ENCODE peak calls at places on chromosomes 16 and 17, in ten cellular contexts. B is posterior vena cava; Z is left cardiac atrium; F is naive thymus-derived CD4-positive, alpha-beta T cell; P is stimulated activated CD4-positive, alpha-beta T cell treated with anti-CD3 and anti-CD28 coated beads, Interleukin-2, amount 100 ng/mL, for 48 hours; O is naive B cell; M is amygdala; Y is left ventricle myocardium inferior; K is uterus; C is KBM-7. X is an unnamed sample.
A peak's percentile ranks its signal among the peaks of the same experiment; 100 is the strongest.

GRCh38 chr17:348692-349425 is 3.7 kb downstream of the RPH3AL start:
- DNase-seq in B (peak; percentile 75), Z (no peak), F (no peak), P (no peak), O (no peak), M (no peak), Y (peak; percentile 49), K (no peak), C (no peak), X (peak; percentile 72)

GRCh38 chr16:70304892-70305448 is 6.0 kb downstream of the DDX19B start:
- DNase-seq in B (no peak), Z (no peak), F (no peak), P (no peak), O (no peak), M (no peak), Y (no peak), K (no peak), C (no peak), X (no peak)

GRCh38 chr17:82677353-82677925 is 21.1 kb downstream of the RAB40B start:
- DNase-seq in B (peak; percentile 43), Z (no peak), F (no peak), P (no peak), O (no peak), M (no peak), Y (no peak), K (no peak), C (no peak), X (peak; percentile 47)

GRCh38 chr17:39688475-39688835 is 598 bp upstream of the PGAP3 start:
- DNase-seq in B (no peak), Z (no peak), F (no peak), P (no peak), O (no peak), M (no peak), Y (no peak), K (no peak), C (no peak), X (no peak)

GRCh38 chr16:4376126-4376819 is 4.6 kb downstream of the VASN start:
- DNase-seq in B (peak; percentile 97), Z (peak; percentile 93), F (no peak), P (no peak), O (no peak), M (peak; percentile 89), Y (peak; percentile 91), K (peak; percentile 97), C (no peak), X (peak; percentile 95)

GRCh38 chr16:88923926-88924833 is 52.8 kb downstream of the CBFA2T3 start:
- DNase-seq in B (no peak), Z (no peak), F (no peak), P (no peak), O (no peak), M (no peak), Y (no peak), K (no peak), C (no peak), X (no peak)

GRCh38 chr17:82129095-82129494 is 31.1 kb upstream of the FASN start:
- DNase-seq in B (no peak), Z (no peak), F (no peak), P (no peak), O (no peak), M (no peak), Y (no peak), K (no peak), C (no peak), X (no peak)

GRCh38 chr17:77962349-77962748 is 3.8 kb downstream of the TNRC6C start:
- DNase-seq in B (no peak), Z (no peak), F (no peak), P (no peak), O (no peak), M (no peak), Y (no peak), K (no peak), C (no peak), X (no peak)

GRCh38 chr16:10852948-10853347 is 24.1 kb upstream of the CIITA start:
- DNase-seq in B (no peak), Z (no peak), F (no peak), P (no peak), O (no peak), M (no peak), Y (no peak), K (no peak), C (peak; percentile 37), X (no peak)

GRCh38 chr16:66204761-66205160 is 161.7 kb upstream of the CDH5 start:
- DNase-seq in B (no peak), Z (no peak), F (no peak), P (no peak), O (no peak), M (no peak), Y (no peak), K (no peak), C (no peak), X (no peak)

GRCh38 chr17:11404431-11404830 is 163.4 kb downstream of the SHISA6 start:
- DNase-seq in B (no peak), Z (no peak), F (no peak), P (no peak), O (no peak), M (no peak), Y (no peak), K (no peak), C (no peak), X (no peak)

GRCh38 chr17:69065113-69065512 is 4.4 kb upstream of the ABCA9 start:
- DNase-seq in B (no peak), Z (no peak), F (no peak), P (no peak), O (no peak), M (no peak), Y (no peak), K (no peak), C (peak; percentile 48), X (no peak)

GRCh38 chr16:7363397-7364053 is 30.9 kb downstream of the RBFOX1 start:
- DNase-seq in B (no peak), Z (peak; percentile 41), F (no peak), P (no peak), O (no peak), M (no peak), Y (peak; percentile 52), K (no peak), C (no peak), X (no peak)

GRCh38 chr17:34010534-34010933 is 244.6 kb upstream of the CCL2 start:
- DNase-seq in B (no peak), Z (no peak), F (no peak), P (no peak), O (no peak), M (no peak), Y (no peak), K (no peak), C (no peak), X (no peak)

GRCh38 chr17:45948881-45949624 is 50.0 kb upstream of the STH start:
- DNase-seq in B (peak; percentile 92), Z (peak; percentile 86), F (peak; percentile 7), P (peak; percentile 65), O (peak; percentile 17), M (peak; percentile 87), Y (peak; percentile 78), K (peak; percentile 77), C (peak; percentile 71), X (peak; percentile 89)

GRCh38 chr16:56515665-56516064 is 4.2 kb downstream of the BBS2 start:
- DNase-seq in B (no peak), Z (no peak), F (no peak), P (no peak), O (no peak), M (no peak), Y (no peak), K (no peak), C (no peak), X (no peak)

GRCh38 chr17:7403043-7403901 is 625 bp downstream of the TMEM256 start:
- DNase-seq in B (no peak), Z (peak; percentile 73), F (no peak), P (no peak), O (no peak), M (no peak), Y (peak; percentile 80), K (peak; percentile 67), C (no peak), X (peak; percentile 87)

GRCh38 chr17:65523411-65523810 is 38.0 kb downstream of the AXIN2 start:
- DNase-seq in B (no peak), Z (no peak), F (peak; percentile 76), P (no peak), O (no peak), M (no peak), Y (no peak), K (no peak), C (no peak), X (no peak)

GRCh38 chr16:67936124-67936875 is at the start of gene PSMB10:
- DNase-seq in B (no peak), Z (peak; percentile 70), F (peak; percentile 85), P (peak; percentile 48), O (no peak), M (peak; percentile 51), Y (peak; percentile 57), K (peak; percentile 56), C (peak; percentile 79), X (no peak)

GRCh38 chr16:72427786-72428480 is 256.0 kb upstream of the PMFBP1 start:
- DNase-seq in B (no peak), Z (no peak), F (no peak), P (no peak), O (no peak), M (peak; percentile 10), Y (no peak), K (no peak), C (no peak), X (no peak)

GRCh38 chr17:17845046-17845775 is 8.4 kb upstream of the SREBF1 start:
- DNase-seq in B (no peak), Z (no peak), F (no peak), P (no peak), O (no peak), M (no peak), Y (no peak), K (no peak), C (no peak), X (no peak)

GRCh38 chr17:49748791-49749190 is 15.1 kb downstream of the FAM117A start:
- DNase-seq in B (no peak), Z (no peak), F (peak; percentile 44), P (no peak), O (peak; percentile 48), M (no peak), Y (no peak), K (no peak), C (no peak), X (no peak)

GRCh38 chr17:81517339-81518112 is 4.9 kb upstream of the ACTG1 start:
- DNase-seq in B (peak; percentile 80), Z (peak; percentile 34), F (no peak), P (no peak), O (peak; percentile 81), M (no peak), Y (no peak), K (peak; percentile 31), C (peak; percentile 83), X (no peak)

GRCh38 chr17:32564325-32564724 is 77.5 kb downstream of the CDK5R1 start:
- DNase-seq in B (no peak), Z (no peak), F (no peak), P (no peak), O (no peak), M (no peak), Y (no peak), K (no peak), C (no peak), X (no peak)

GRCh38 chr17:5122586-5123342 is 6.9 kb downstream of the USP6 start:
- DNase-seq in B (peak; percentile 79), Z (peak; percentile 35), F (no peak), P (no peak), O (peak; percentile 29), M (peak; percentile 53), Y (no peak), K (peak; percentile 12), C (no peak), X (peak; percentile 65)

GRCh38 chr17:30263552-30264333 is 28.0 kb downstream of the BLMH start:
- DNase-seq in B (no peak), Z (no peak), F (no peak), P (no peak), O (no peak), M (no peak), Y (no peak), K (no peak), C (no peak), X (no peak)

GRCh38 chr16:85936761-85937343 is 37.9 kb downstream of the IRF8 start:
- DNase-seq in B (no peak), Z (no peak), F (no peak), P (peak; percentile 25), O (no peak), M (no peak), Y (no peak), K (no peak), C (no peak), X (no peak)

GRCh38 chr16:88070341-88070740 is 119.1 kb downstream of the BANP start:
- DNase-seq in B (peak; percentile 37), Z (no peak), F (no peak), P (no peak), O (no peak), M (no peak), Y (no peak), K (no peak), C (no peak), X (no peak)